ENCODE peak calls at places on chromosomes 12 and 14, in four cellular contexts. W, J, S and I are unnamed samples.

GRCh38 chr14:33493329-33493728 is 457.5 kb downstream of the EGLN3 start:
- DNase-seq in S (no peak), W (no peak), J (no peak), I (no peak)

GRCh38 chr12:62865860-62866407 is 69.0 kb downstream of the PPM1H start:
- DNase-seq in W (no peak), J (no peak), S (no peak), I (no peak)

GRCh38 chr12:24408305-24408704 is 458.8 kb upstream of the SOX5 start:
- DNase-seq in S (no peak), W (no peak), J (no peak), I (no peak)

GRCh38 chr14:95336192-95336760 is 16.6 kb upstream of the CLMN start:
- DNase-seq in S (no peak), J (no peak), W (no peak), I (no peak)

GRCh38 chr14:24074625-24075484 is 3.5 kb downstream of the CPNE6 start:
- DNase-seq in W (no peak), S (no peak), J (no peak), I (peak; percentile 54)

GRCh38 chr12:88519802-88520435 is 60.4 kb downstream of the KITLG start:
- DNase-seq in J (no peak), S (no peak), W (no peak), I (no peak)

GRCh38 chr12:5123921-5124320 is 80.2 kb downstream of the KCNA5 start:
- DNase-seq in W (no peak), J (no peak), S (no peak), I (no peak)

GRCh38 chr12:57894577-57895292 is 46.6 kb upstream of the ATP23 start:
- DNase-seq in W (no peak), S (no peak), J (no peak), I (no peak)

GRCh38 chr12:114738460-114739184 is 54.6 kb upstream of the TBX3 start:
- DNase-seq in J (no peak), W (no peak), S (no peak), I (no peak)

GRCh38 chr12:116202940-116203339 is 74.6 kb downstream of the MED13L start:
- DNase-seq in J (no peak), S (no peak), W (no peak), I (no peak)

GRCh38 chr14:50929506-50929905 is 14.8 kb downstream of the PYGL start:
- DNase-seq in W (no peak), S (no peak), J (no peak), I (no peak)

GRCh38 chr14:38481939-38482678 is 226.2 kb upstream of the CLEC14A start:
- DNase-seq in W (no peak), J (no peak), S (no peak), I (no peak)

GRCh38 chr12:119006749-119007148 is 25.4 kb downstream of the SRRM4 start:
- DNase-seq in J (no peak), W (no peak), S (no peak), I (no peak)

GRCh38 chr12:65597527-65597926 is 226.8 kb upstream of the HMGA2 start:
- DNase-seq in J (no peak), S (no peak), W (peak; percentile 17), I (no peak)

DNA sequence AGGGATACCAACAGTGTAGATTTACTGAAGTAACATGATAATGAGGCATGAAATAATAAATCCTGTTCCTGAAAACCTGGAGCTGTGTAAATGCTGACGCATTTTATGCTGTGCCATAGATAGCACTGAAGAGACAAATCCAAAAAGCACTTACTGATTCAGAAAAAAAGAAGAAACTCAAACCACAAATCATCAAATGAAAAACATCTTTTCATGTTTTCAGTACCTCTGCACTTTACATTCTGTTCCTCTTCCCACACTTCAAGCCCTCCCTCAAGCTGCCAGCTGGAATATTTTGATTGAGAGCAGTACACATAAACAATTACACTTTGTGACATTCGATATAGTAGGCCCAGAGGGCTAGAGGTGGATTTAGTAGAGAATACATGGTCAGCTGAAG is 362.3 kb downstream of the NAV3 start:
- DNase-seq in J (no peak), W (no peak), S (no peak), I (no peak)
- H3K4me1 ChIP-seq in J (no peaks in the 10 kb centered on the region), W (no peaks in the 10 kb centered on the region), S (no peaks in the 10 kb centered on the region), I (no peaks in the 10 kb centered on the region)

DNA sequence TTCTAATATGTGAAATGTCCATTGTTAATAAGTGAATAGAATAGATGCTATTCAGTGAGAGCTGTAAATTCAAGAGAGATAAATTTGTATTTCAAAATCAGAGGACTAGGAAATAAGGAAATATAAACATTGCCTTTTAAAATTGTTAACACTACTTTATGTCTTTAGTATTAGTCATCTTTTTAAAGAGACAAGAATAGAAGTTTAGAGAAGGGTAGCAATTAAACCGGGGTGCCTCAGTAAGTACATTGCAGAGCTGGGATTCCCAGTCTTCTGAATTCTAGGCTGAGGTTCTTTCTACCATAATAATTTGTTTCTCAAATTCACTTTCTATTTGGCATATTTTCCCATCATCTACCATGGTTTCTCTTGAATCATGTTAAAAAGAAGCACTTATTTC is 498.6 kb downstream of the SLC16A7 start:
- DNase-seq in S (no peak), W (no peak), J (no peak), I (no peak)
- TF ChIP-seq EP300 in S (no peak), W (no peak), J (no peak), I (no peak)

GRCh38 chr12:93918262-93918661 is 230.1 kb upstream of the PLXNC1 start:
- DNase-seq in J (no peak), S (no peak), W (no peak), I (no peak)

GRCh38 chr12:93912086-93912733 is 235.0 kb downstream of the CRADD start:
- DNase-seq in W (no peak), S (no peak), J (no peak), I (peak; percentile 29)

GRCh38 chr12:93911436-93911835 is 234.3 kb downstream of the CRADD start:
- DNase-seq in W (no peak), J (no peak), S (no peak), I (no peak)

GRCh38 chr12:93915411-93915810 is 233.0 kb upstream of the PLXNC1 start:
- DNase-seq in S (no peak), W (no peak), J (no peak), I (no peak)

GRCh38 chr12:93913845-93914244 is 234.5 kb upstream of the PLXNC1 start:
- DNase-seq in J (no peak), S (no peak), W (no peak), I (no peak)
- H3K4me1 ChIP-seq in J (no peaks in the 10 kb centered on the region), S (no peaks in the 10 kb centered on the region), W (peaks cover 18% of the 10 kb centered on the region), I (no peaks in the 10 kb centered on the region)

DNA sequence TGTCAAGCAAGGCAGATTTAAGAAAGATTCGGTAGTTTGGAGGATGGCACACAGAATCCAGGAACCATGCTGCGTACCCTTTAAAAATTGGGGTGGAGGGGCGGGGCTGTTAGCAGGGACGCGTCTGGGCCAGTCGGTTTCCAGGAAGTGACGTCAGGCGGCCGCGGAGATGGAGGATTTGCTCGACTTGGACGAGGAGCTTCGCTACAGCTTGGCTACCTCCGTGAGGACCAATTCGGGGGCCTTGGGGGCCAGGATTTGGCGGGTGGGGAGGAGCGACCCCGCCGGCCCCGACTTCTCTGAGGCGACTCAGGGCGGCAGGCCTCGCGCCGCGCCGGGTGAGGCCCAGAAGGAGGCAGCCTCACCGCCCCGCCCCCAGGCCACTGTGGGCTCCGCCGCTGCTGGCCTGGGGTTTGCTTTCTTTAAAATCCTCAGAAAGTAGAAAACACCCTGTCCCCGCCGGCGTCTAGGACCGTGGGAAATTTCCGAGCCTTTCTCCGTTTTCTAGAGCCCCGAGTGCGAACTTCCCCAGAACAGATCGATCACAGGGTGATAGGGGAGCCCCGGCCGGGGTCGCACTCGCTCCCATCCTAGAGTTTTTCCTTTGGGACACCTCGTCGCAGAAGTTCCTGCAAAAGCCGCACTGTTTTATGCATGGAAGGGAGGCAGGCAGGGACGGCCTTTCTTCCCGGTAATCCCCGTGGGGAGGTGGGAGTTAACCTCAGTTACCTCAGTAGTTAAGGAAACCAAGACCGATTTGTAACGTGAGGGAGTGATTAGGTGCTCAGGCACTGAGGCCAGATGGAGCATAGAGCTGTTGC is at the start of gene IFT43:
- DNase-seq in S (peak; percentile 95), W (peak; percentile 62), J (peak; percentile 93), I (peak; percentile 94)
- TF ChIP-seq EP300 in S (no peak), W (no peak), J (no peak), I (no peak)

GRCh38 chr12:54430471-54431075 is 11.5 kb upstream of the ITGA5 start:
- DNase-seq in W (no peak), J (no peak), S (no peak), I (no peak)
- H3K4me1 ChIP-seq in W (peaks cover 61% of the 10 kb centered on the region), J (peaks cover 6% of the 10 kb centered on the region), S (peaks cover 16% of the 10 kb centered on the region), I (peaks cover 51% of the 10 kb centered on the region)

DNA sequence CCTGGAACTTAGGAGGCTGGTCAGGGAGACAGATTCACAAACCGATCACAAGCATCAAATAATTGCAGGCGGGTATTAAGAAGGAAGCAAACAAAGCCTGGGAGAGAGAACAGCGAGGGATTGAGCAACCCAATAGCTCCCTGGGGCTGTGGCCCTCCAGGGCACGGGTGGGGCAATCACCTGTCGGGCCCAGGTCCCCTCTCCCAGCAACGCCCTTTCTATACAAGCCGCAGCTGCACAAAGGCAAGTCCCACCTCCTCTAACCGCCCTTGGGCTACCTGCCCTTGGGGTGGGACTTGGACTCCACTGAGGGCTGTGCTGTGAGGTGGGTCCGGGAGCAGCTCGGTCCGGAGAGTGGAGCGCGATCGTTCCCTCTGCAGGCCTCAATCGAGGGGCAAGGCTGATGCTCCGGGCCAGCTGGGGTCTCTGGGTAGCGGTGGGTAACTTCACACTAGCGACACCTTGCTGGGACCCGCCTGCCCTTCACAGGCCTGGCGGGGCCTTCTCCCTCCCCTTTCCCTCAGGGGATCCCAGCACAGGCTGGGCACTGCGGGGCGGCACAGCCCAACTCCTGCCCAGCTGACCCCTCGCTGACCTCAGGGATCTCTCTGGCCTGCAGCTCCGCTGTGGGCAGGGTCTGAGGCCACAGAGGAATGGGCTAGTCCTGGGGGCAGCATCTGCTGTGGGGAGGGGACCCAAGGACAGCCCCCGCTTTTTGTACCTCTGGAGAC is 8.0 kb downstream of the PHB2 start:
- DNase-seq in S (peak; percentile 82), J (no peak), W (peak; percentile 29), I (peak; percentile 86)
- TF ChIP-seq EP300 in S (no peak), J (no peak), W (no peak), I (no peak)

GRCh38 chr12:101181776-101182175 is 28.3 kb downstream of the SLC5A8 start:
- DNase-seq in W (no peak), J (no peak), S (no peak), I (no peak)
- H3K4me1 ChIP-seq in W (no peaks in the 10 kb centered on the region), J (no peaks in the 10 kb centered on the region), S (no peaks in the 10 kb centered on the region), I (no peaks in the 10 kb centered on the region)

DNA sequence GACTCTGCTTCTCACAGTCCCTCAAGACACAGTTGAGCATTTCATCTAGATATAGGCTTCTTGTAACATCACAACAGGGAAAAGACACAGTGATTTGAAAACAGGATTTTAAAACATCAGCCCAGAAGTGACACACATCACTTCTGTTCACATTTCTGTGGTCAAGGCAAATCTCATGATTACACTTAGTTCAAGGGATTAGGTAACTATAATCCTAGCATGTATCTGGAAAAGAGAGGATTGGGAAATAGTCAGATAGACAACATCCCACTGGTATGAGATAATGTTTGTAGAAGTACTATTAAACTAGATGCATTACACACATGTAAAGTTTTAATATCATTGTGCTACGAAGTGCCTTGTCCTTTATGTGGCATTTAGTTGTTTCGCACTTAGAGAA is 252.6 kb upstream of the PRKD1 start:
- DNase-seq in S (no peak), J (no peak), W (no peak), I (no peak)
- TF ChIP-seq EP300 in S (no peak), J (no peak), W (no peak), I (no peak)